ENCODE peak calls at places on chromosomes 6 and 20, in eight cellular contexts. B is tibial artery; Q is psoas muscle; F is CD8-positive, alpha-beta T cell; K is lower lobe of right lung; W is WERI-Rb-1; C is lung; G is suprapubic skin. Y is an unnamed sample.

GRCh38 chr6:56938634-56939294 is 16.1 kb upstream of the BEND6 start:
- DNase-seq in F (no peak), G (no peak), B (peak), K (no peak), Q (peak), W (no peak), C (peak), Y (no peak)

GRCh38 chr6:79079425-79080130 is 1.5 kb upstream of the PHIP start:
- DNase-seq in W (no peak), Q (no peak), B (no peak), K (no peak), F (no peak), C (no peak), G (no peak), Y (no peak)

GRCh38 chr6:41815587-41815986 is 28.1 kb downstream of the TOMM6 start:
- DNase-seq in Q (no peak), K (no peak), B (no peak), F (no peak), C (no peak), G (no peak), W (no peak), Y (no peak)

GRCh38 chr6:32218167-32218566 is 5.7 kb downstream of the NOTCH4 start:
- DNase-seq in K (no peak), B (no peak), Q (no peak), C (no peak), F (no peak), G (no peak), W (no peak), Y (no peak)

GRCh38 chr20:12728782-12729181 is 280.0 kb upstream of the SPTLC3 start:
- DNase-seq in C (no peak), K (no peak), Q (no peak), F (no peak), G (no peak), W (no peak), B (no peak), Y (no peak)

GRCh38 chr6:164825386-164825785 is 484.0 kb downstream of the C6orf118 start:
- DNase-seq in W (no peak), Q (no peak), B (no peak), C (no peak), F (no peak), G (no peak), K (no peak), Y (no peak)

GRCh38 chr20:62717933-62718332 is 9.3 kb downstream of the NTSR1 start:
- DNase-seq in K (no peak), G (no peak), C (no peak), F (no peak), B (no peak), Q (no peak), W (no peak), Y (no peak)

GRCh38 chr6:218153-219018 is 73.9 kb upstream of the DUSP22 start:
- DNase-seq in W (peak), Q (no peak), B (no peak), C (no peak), F (no peak), K (no peak), G (no peak), Y (no peak)

GRCh38 chr6:26170181-26170580 is 83.0 kb downstream of the HFE start:
- DNase-seq in B (no peak), Q (no peak), K (no peak), F (no peak), C (no peak), G (no peak), W (no peak), Y (peak)

GRCh38 chr6:69343856-69344255 is 453.0 kb downstream of the LMBRD1 start:
- DNase-seq in K (no peak), W (no peak), C (no peak), B (no peak), F (no peak), Q (no peak), G (no peak), Y (no peak)

GRCh38 chr6:25715794-25716193 is 38.7 kb upstream of the SLC17A4 start:
- DNase-seq in Q (no peak), B (no peak), G (no peak), K (no peak), C (no peak), W (peak), F (no peak), Y (no peak)

GRCh38 chr6:7726416-7727149 is 684 bp downstream of the BMP6 start:
- DNase-seq in K (no peak), G (no peak), C (no peak), W (peak), F (no peak), B (no peak), Q (peak), Y (no peak)

GRCh38 chr6:38648629-38649028 is 8.9 kb upstream of the BTBD9 start:
- DNase-seq in K (no peak), F (no peak), Q (no peak), B (no peak), C (no peak), G (no peak), W (no peak), Y (no peak)

GRCh38 chr6:22147983-22148797 is 148.6 kb downstream of the PRL start:
- DNase-seq in B (no peak), C (no peak), F (no peak), W (peak), K (peak), Q (no peak), G (no peak), Y (no peak)

GRCh38 chr6:57432162-57432561 is 114.7 kb downstream of the PRIM2 start:
- DNase-seq in B (no peak), F (no peak), W (no peak), K (no peak), C (no peak), G (no peak), Q (no peak), Y (no peak)

GRCh38 chr6:106444777-106445507 is 84.4 kb downstream of the CRYBG1 start:
- DNase-seq in K (no peak), G (no peak), B (no peak), Q (no peak), C (no peak), F (no peak), W (peak), Y (peak)

GRCh38 chr6:80182291-80182690 is 75.8 kb downstream of the BCKDHB start:
- DNase-seq in K (no peak), F (no peak), G (no peak), Q (no peak), C (no peak), W (no peak), B (no peak), Y (no peak)

GRCh38 chr20:51221791-51222408 is 199.0 kb upstream of the KCNG1 start:
- DNase-seq in F (no peak), B (no peak), G (no peak), K (no peak), Q (peak), C (peak), W (no peak), Y (no peak)

GRCh38 chr6:72653032-72653431 is 31.2 kb downstream of the KCNQ5 start:
- DNase-seq in C (no peak), F (no peak), Q (no peak), G (no peak), W (no peak), K (no peak), B (no peak), Y (no peak)

GRCh38 chr20:50249447-50250388 is 59.1 kb downstream of the CEBPB start:
- DNase-seq in G (no peak), F (no peak), Q (no peak), W (no peak), C (no peak), K (no peak), B (no peak), Y (no peak)

GRCh38 chr6:154602296-154602695 is 91.8 kb upstream of the CNKSR3 start:
- DNase-seq in C (no peak), F (no peak), B (no peak), W (no peak), G (no peak), K (no peak), Q (no peak), Y (no peak)

GRCh38 chr20:52379723-52380336 is 188.3 kb upstream of the ZFP64 start:
- DNase-seq in B (no peak), F (peak), W (peak), C (no peak), K (peak), G (no peak), Q (peak), Y (peak)

GRCh38 chr6:14841901-14842421 is 403.9 kb upstream of the JARID2 start:
- DNase-seq in G (peak), B (no peak), K (peak), Q (peak), C (no peak), F (no peak), W (no peak), Y (no peak)
- H3K27ac ChIP-seq in G (no peak), B (no peak), K (no peak), Q (no peak), C (no peak), F (no peak), W (no peak), Y (no peak)

DNA sequence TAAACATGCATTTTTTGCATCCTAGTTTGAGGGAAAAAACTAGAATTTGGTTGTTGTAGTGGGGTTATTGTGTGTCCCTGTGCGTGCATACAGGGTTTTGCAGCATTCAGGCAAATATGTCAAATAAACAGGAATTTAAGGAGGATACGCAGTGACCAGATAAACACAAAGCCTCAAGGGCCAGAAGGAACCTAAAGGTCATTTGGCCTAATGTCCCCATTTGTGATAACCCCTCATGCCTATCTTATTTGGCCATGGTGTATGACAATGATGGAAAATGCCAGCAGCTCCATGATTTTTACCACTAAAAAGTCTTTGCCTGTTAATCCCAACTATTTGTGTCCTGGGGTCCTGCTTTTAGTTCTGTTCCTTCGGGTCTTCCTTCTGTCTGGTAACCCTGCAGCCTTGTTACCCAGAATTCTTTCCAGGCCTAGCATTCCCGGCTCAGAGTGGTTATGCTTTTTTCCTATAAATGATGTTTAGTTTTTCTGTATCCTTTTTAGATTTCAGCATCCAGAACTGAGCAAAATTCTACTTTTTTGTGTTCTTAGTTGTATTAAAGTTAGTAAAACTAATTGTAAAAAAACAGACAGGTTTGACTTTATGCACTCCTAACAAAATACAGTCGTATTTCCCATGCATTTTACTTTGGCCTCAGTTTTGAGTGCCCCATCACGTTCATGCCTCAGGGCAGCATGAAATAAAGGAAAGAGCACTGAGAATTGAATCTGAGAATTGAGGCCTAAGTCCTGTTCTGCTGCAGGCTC is 4.4 kb downstream of the STX16 start:
- DNase-seq in C (no peak), K (no peak), Q (no peak), F (no peak), G (no peak), W (no peak), B (no peak), Y (no peak)
- H3K4me3 ChIP-seq in C (no peak), K (no peak), Q (no peak), F (peak), G (no peak), W (no peak), B (no peak), Y (peak)

GRCh38 chr6:170049641-170050491 is 241.0 kb downstream of the DLL1 start:
- DNase-seq in W (no peak), G (peak), F (no peak), B (peak), C (peak), K (peak), Q (peak), Y (no peak)

GRCh38 chr6:170050591-170051041 is 240.3 kb downstream of the DLL1 start:
- DNase-seq in C (no peak), Q (no peak), G (no peak), F (no peak), B (peak), W (no peak), K (peak), Y (no peak)

GRCh38 chr6:170046786-170047626 is 243.9 kb downstream of the DLL1 start:
- DNase-seq in G (peak), W (no peak), K (peak), C (no peak), Q (no peak), B (peak), F (no peak), Y (no peak)

GRCh38 chr6:170047813-170048212 is 243.1 kb downstream of the DLL1 start:
- DNase-seq in K (no peak), B (peak), Q (no peak), W (no peak), C (no peak), F (no peak), G (peak), Y (no peak)

GRCh38 chr6:170048615-170049256 is 242.1 kb downstream of the DLL1 start:
- DNase-seq in K (peak), W (no peak), C (no peak), G (peak), F (no peak), B (peak), Q (peak), Y (no peak)
- H3K27ac ChIP-seq in K (peak), W (no peak), C (no peak), G (peak), F (no peak), B (no peak), Q (no peak), Y (no peak)

GRCh38 chr6:99613705-99614429 is 7.2 kb downstream of the PRDM13 start:
- DNase-seq in Q (no peak), F (no peak), B (no peak), C (no peak), W (peak), G (no peak), K (peak), Y (peak)
- H3K4me3 ChIP-seq in Q (peak), F (peak), B (peak), C (no peak), W (peak), G (peak), K (peak), Y (no peak)

DNA sequence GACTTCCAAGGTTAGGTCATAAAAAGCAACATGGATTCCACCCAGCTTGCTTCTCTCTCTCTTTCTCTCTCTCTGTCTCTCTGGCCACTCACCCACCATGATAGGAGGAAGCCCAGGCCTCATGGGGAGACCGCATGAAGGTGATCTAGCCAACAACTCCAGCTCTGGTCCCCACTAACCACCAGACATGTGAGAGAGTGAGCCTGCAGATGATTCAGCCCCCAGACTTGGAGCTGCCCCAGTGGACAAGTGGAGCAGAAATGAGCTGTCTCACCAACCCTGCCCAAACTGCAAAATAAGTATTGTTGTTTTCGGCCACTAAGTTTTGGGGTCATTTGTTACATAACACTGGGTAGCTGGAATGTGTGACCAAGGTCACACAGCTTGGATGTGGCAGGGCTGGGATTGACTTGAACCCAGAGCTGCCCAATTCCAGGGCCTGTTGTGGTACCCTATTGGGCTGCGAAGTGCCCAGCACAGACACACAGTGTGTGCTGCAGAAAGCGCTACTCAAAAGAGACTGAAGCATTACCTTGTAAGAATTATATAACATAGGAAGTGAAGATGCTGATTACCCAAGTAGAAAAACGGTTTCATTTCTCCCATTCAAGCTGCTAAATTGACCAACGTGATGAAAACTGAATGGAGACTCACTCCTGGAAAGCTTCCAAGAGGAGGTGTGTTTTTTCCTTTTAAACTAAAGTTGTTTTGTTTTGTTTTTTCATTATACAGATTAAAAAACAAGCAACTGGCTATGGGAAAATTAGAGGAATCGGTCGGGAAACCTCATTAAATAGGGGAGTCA is 9.1 kb upstream of the TLDC2 start:
- DNase-seq in F (no peak), B (no peak), C (no peak), G (no peak), Q (no peak), W (no peak), K (no peak), Y (no peak)
- H3K27ac ChIP-seq in F (no peak), B (no peak), C (no peak), G (no peak), Q (no peak), W (no peak), K (no peak), Y (no peak)

DNA sequence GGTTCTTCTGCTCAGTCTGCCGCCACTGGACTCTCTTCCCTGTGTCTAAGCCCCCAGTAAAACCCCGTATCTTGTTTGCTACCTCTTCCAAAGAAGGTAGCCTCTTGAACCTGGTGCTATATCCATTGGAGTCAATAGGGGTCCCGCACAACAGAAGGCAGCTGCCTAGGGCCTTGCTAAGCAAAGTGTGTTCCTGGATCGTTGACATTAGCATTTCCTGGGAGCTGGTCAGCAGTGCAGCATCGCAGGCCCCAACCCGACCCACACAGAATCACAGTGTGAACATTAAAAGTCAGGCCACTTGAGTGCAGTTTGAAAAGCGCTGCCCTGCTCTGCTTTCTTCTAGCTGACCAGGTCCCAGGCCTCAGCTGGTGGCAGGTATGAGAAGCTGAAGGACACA is 2.9 kb downstream of the ADA start:
- DNase-seq in W (no peak), Q (no peak), G (no peak), F (no peak), B (no peak), C (no peak), K (no peak), Y (no peak)
- H3K4me3 ChIP-seq in W (no peak), Q (no peak), G (no peak), F (no peak), B (no peak), C (no peak), K (no peak), Y (no peak)

GRCh38 chr6:127458190-127458589 is 999 bp downstream of the KIAA0408 start:
- DNase-seq in C (no peak), W (no peak), K (no peak), F (no peak), B (no peak), G (no peak), Q (no peak), Y (no peak)
- H3K27ac ChIP-seq in C (no peak), W (no peak), K (peak), F (no peak), B (peak), G (peak), Q (peak), Y (no peak)

GRCh38 chr6:15690451-15690961 is 27.7 kb upstream of the DTNBP1 start:
- DNase-seq in G (no peak), B (no peak), C (no peak), F (no peak), W (no peak), Q (no peak), K (no peak), Y (no peak)

GRCh38 chr6:15685629-15686028 is 22.8 kb upstream of the DTNBP1 start:
- DNase-seq in W (no peak), B (no peak), Q (no peak), K (no peak), C (no peak), F (no peak), G (no peak), Y (no peak)

GRCh38 chr6:15689586-15690450 is 27.0 kb upstream of the DTNBP1 start:
- DNase-seq in G (no peak), Q (no peak), C (no peak), K (no peak), B (no peak), W (no peak), F (no peak), Y (no peak)

DNA sequence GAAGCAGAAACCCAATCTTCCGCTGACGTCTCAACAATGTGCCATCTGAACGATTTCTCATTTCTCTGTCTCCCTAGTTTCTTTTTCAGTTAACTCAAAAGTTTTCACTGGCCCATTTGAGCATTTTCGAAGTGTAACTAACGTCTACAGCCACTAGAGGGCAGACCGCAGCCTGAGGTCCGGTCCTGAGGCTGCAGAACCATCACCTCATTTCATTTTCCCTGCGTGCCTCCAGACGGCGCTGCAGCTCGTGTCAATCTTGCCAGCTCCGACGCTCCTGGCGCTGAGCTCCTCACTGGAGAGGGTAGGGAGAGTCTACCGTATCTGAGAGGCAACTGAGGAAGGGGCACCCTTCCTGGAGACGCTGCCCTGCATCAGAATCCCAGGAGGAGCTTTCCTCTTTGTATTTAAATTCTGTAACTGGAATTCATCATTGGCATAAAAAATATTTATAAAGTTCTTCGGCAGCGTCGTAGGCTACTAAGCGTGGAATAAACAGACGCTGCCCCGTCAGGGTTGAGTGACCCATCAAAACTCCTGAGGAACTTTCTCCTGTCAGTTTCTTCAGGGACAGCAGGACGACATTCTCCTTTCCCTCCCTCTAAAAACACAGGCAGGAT is 28.5 kb upstream of the DTNBP1 start:
- DNase-seq in B (peak), C (peak), F (peak), Q (peak), K (peak), W (peak), G (peak), Y (peak)
- H3K4me3 ChIP-seq in B (peak), C (no peak), F (no peak), Q (peak), K (peak), W (no peak), G (peak), Y (no peak)

GRCh38 chr6:125950293-125950692 is 6.3 kb upstream of the HINT3 start:
- DNase-seq in G (no peak), Q (no peak), F (no peak), W (no peak), B (no peak), K (no peak), C (no peak), Y (no peak)
- H3K27ac ChIP-seq in G (no peak), Q (no peak), F (no peak), W (no peak), B (no peak), K (no peak), C (no peak), Y (no peak)

GRCh38 chr6:129701721-129702455 is 8.1 kb downstream of the ARHGAP18 start:
- DNase-seq in F (no peak), K (no peak), G (no peak), B (no peak), Q (no peak), C (no peak), W (no peak), Y (no peak)
- H3K4me3 ChIP-seq in F (no peak), K (no peak), G (no peak), B (no peak), Q (no peak), C (no peak), W (no peak), Y (no peak)